ENCODE peak calls at places on chromosomes 11 and 22, in six cellular contexts. Z is central memory CD8-positive, alpha-beta T cell; X is NCI-H446 treated with DMSO at 0.1 percent for 48 hours; O is NCI-H2171; B is lung microvascular endothelial cell; M is iPS DF 19.7. K is an unnamed sample.

GRCh38 chr22:24727218-24727851 is 47.2 kb downstream of the PIWIL3 start:
- DNase-seq in Z (no peak), X (peak), O (no peak), B (peak), M (no peak), K (no peak)

GRCh38 chr11:108959124-108959761 is 294.4 kb downstream of the DDX10 start:
- DNase-seq in Z (no peak), X (no peak), O (no peak), B (no peak), M (no peak), K (no peak)

GRCh38 chr11:2128102-2128511 is 11.1 kb downstream of the IGF2 start:
- DNase-seq in Z (no peak), X (no peak), O (no peak), B (no peak), M (no peak), K (no peak)

GRCh38 chr22:35540600-35541253 is at the start of gene RASD2:
- DNase-seq in Z (no peak), X (no peak), O (peak), B (no peak), M (no peak), K (peak)

GRCh38 chr22:30324008-30324730 is 2.6 kb downstream of the TBC1D10A start:
- DNase-seq in Z (peak), X (no peak), O (no peak), B (no peak), M (no peak), K (peak)

GRCh38 chr11:119352857-119353260 is 6.4 kb upstream of the MFRP start:
- DNase-seq in Z (no peak), X (peak), O (peak), B (peak), M (no peak), K (no peak)

GRCh38 chr11:13772223-13773046 is 104.0 kb downstream of the FAR1 start:
- DNase-seq in Z (peak), X (peak), O (peak), B (peak), M (no peak), K (peak)

GRCh38 chr22:26592368-26593015 is 2.6 kb upstream of the TPST2 start:
- DNase-seq in Z (peak), X (no peak), O (no peak), B (no peak), M (no peak), K (peak)

GRCh38 chr22:29971607-29972006 is 88.6 kb downstream of the MTMR3 start:
- DNase-seq in Z (no peak), X (no peak), O (no peak), B (no peak), M (no peak), K (no peak)

GRCh38 chr11:19239039-19239438 is 1.7 kb downstream of the E2F8 start:
- DNase-seq in Z (no peak), X (no peak), O (no peak), B (no peak), M (no peak), K (no peak)

GRCh38 chr11:121887564-121887963 is 228.5 kb downstream of the BLID start:
- DNase-seq in Z (no peak), X (no peak), O (no peak), B (no peak), M (no peak), K (no peak)

GRCh38 chr22:19287076-19287724 is 4.3 kb downstream of the CLTCL1 start:
- DNase-seq in Z (no peak), X (peak), O (peak), B (no peak), M (no peak), K (no peak)

GRCh38 chr11:106466441-106467190 is 389.2 kb downstream of the AASDHPPT start:
- DNase-seq in Z (no peak), X (peak), O (no peak), B (no peak), M (no peak), K (no peak)

GRCh38 chr11:101022256-101022655 is 107.4 kb downstream of the PGR start:
- DNase-seq in Z (no peak), X (no peak), O (no peak), B (peak), M (no peak), K (no peak)

GRCh38 chr11:110830344-110831141 is 118.3 kb upstream of the ARHGAP20 start:
- DNase-seq in Z (no peak), X (no peak), O (no peak), B (no peak), M (peak), K (no peak)

GRCh38 chr11:79437274-79437980 is 3.4 kb downstream of the TENM4 start:
- DNase-seq in Z (no peak), X (no peak), O (peak), B (peak), M (no peak), K (no peak)

GRCh38 chr22:36395922-36396321 is 8.2 kb upstream of the MYH9 start:
- DNase-seq in Z (no peak), X (no peak), O (no peak), B (peak), M (no peak), K (no peak)

GRCh38 chr22:46737105-46737975 is 712 bp downstream of the CERK start:
- DNase-seq in Z (peak), X (no peak), O (peak), B (peak), M (no peak), K (peak)

GRCh38 chr11:15627560-15627959 is 512.8 kb downstream of the INSC start:
- DNase-seq in Z (no peak), X (no peak), O (no peak), B (no peak), M (no peak), K (no peak)

GRCh38 chr11:106076421-106076922 is 675 bp downstream of the KBTBD3 start:
- DNase-seq in Z (no peak), X (no peak), O (no peak), B (no peak), M (no peak), K (no peak)

GRCh38 chr22:22673628-22674027 is 29.2 kb downstream of the GGTLC2 start:
- DNase-seq in Z (no peak), X (no peak), O (no peak), B (no peak), M (no peak), K (no peak)

GRCh38 chr11:78555592-78555991 is 19.1 kb downstream of the NARS2 start:
- DNase-seq in Z (no peak), X (no peak), O (no peak), B (no peak), M (no peak), K (no peak)

GRCh38 chr11:12223771-12224536 is 113.6 kb downstream of the MICAL2 start:
- DNase-seq in Z (no peak), X (no peak), O (no peak), B (no peak), M (no peak), K (no peak)

GRCh38 chr11:113481672-113482071 is 6.5 kb upstream of the DRD2 start:
- DNase-seq in Z (no peak), X (no peak), O (no peak), B (no peak), M (no peak), K (no peak)